ENCODE peak calls at places on chromosomes 12 and 14, in eight cellular contexts. E is tibial nerve; G is Jurkat, Clone E6-1; N is Kasumi-1; H is neural crest cell; U is AG09309; Z is lung; F is NCI-H1694. R is an unnamed sample.

GRCh38 chr12:578743-579449 is 84.3 kb downstream of the NINJ2 start:
- DNase-seq in E (no peak), G (no peak), N (no peak), H (no peak), U (no peak), Z (no peak), F (no peak), R (no peak)

GRCh38 chr12:1747609-1748008 is 56.7 kb downstream of the ADIPOR2 start:
- DNase-seq in E (no peak), G (no peak), N (no peak), H (no peak), U (no peak), Z (no peak), F (no peak), R (no peak)

GRCh38 chr12:47302111-47302597 is 222.4 kb upstream of the AMIGO2 start:
- DNase-seq in E (no peak), G (no peak), N (no peak), H (no peak), U (no peak), Z (no peak), F (no peak), R (no peak)

GRCh38 chr12:402127-402456 is 648 bp downstream of the CCDC77 start:
- DNase-seq in E (no peak), G (peak; percentile 53), N (no peak), H (no peak), U (no peak), Z (no peak), F (no peak), R (no peak)

GRCh38 chr14:50447491-50447890 is 50.8 kb upstream of the CDKL1 start:
- DNase-seq in E (no peak), G (no peak), N (no peak), H (no peak), U (no peak), Z (no peak), F (no peak), R (no peak)

GRCh38 chr14:52792097-52792415 is 649 bp upstream of the GNPNAT1 start:
- DNase-seq in E (no peak), G (no peak), N (no peak), H (no peak), U (no peak), Z (no peak), F (no peak), R (no peak)

GRCh38 chr12:117662620-117663395 is 301.4 kb upstream of the NOS1 start:
- DNase-seq in E (no peak), G (no peak), N (no peak), H (no peak), U (no peak), Z (no peak), F (no peak), R (no peak)

GRCh38 chr12:94801736-94802135 is 151.4 kb upstream of the TMCC3 start:
- DNase-seq in E (no peak), G (no peak), N (no peak), H (no peak), U (no peak), Z (no peak), F (no peak), R (no peak)

GRCh38 chr12:71804505-71804904 is 35.1 kb upstream of the TBC1D15 start:
- DNase-seq in E (no peak), G (peak; percentile 58), N (no peak), H (no peak), U (no peak), Z (no peak), F (no peak), R (no peak)

GRCh38 chr14:76792422-76792821 is 20.3 kb downstream of the ANGEL1 start:
- DNase-seq in E (no peak), G (no peak), N (no peak), H (no peak), U (no peak), Z (no peak), F (no peak), R (no peak)

GRCh38 chr12:113259499-113259953 is 38.3 kb downstream of the TPCN1 start:
- DNase-seq in E (peak; percentile 83), G (no peak), N (no peak), H (no peak), U (no peak), Z (peak; percentile 53), F (peak; percentile 59), R (no peak)

GRCh38 chr14:53619625-53620324 is 336.9 kb downstream of the BMP4 start:
- DNase-seq in E (no peak), G (no peak), N (no peak), H (no peak), U (peak; percentile 23), Z (no peak), F (no peak), R (no peak)

GRCh38 chr14:82720931-82721330 is 1187.3 kb upstream of the SEL1L start:
- DNase-seq in E (peak; percentile 10), G (no peak), N (no peak), H (no peak), U (no peak), Z (no peak), F (no peak), R (peak; percentile 60)

GRCh38 chr12:79421236-79421740 is 269.5 kb downstream of the PAWR start:
- DNase-seq in E (no peak), G (no peak), N (no peak), H (no peak), U (no peak), Z (no peak), F (no peak), R (no peak)

GRCh38 chr14:105326891-105327694 is 12.5 kb downstream of the PACS2 start:
- DNase-seq in E (no peak), G (no peak), N (no peak), H (no peak), U (no peak), Z (no peak), F (no peak), R (no peak)

GRCh38 chr14:71354801-71355200 is 447.5 kb downstream of the PCNX1 start:
- DNase-seq in E (no peak), G (no peak), N (no peak), H (no peak), U (no peak), Z (no peak), F (no peak), R (no peak)

GRCh38 chr14:33844118-33844517 is 106.8 kb downstream of the EGLN3 start:
- DNase-seq in E (no peak), G (no peak), N (no peak), H (no peak), U (no peak), Z (no peak), F (no peak), R (no peak)

GRCh38 chr14:23078692-23079116 is 16.2 kb downstream of the ACIN1 start:
- DNase-seq in E (peak; percentile 85), G (no peak), N (no peak), H (no peak), U (peak; percentile 92), Z (peak; percentile 74), F (no peak), R (no peak)

GRCh38 chr12:41743835-41744234 is 400.8 kb downstream of the GXYLT1 start:
- DNase-seq in E (no peak), G (no peak), N (no peak), H (no peak), U (no peak), Z (no peak), F (no peak), R (no peak)

GRCh38 chr14:71179046-71179445 is 271.8 kb downstream of the PCNX1 start:
- DNase-seq in E (no peak), G (no peak), N (no peak), H (no peak), U (no peak), Z (no peak), F (no peak), R (no peak)

GRCh38 chr12:83473408-83474095 is 786.8 kb downstream of the TMTC2 start:
- DNase-seq in E (no peak), G (no peak), N (no peak), H (no peak), U (peak; percentile 13), Z (no peak), F (no peak), R (no peak)

GRCh38 chr14:92613008-92613658 is 99.6 kb downstream of the RIN3 start:
- DNase-seq in E (peak; percentile 31), G (peak; percentile 52), N (peak; percentile 15), H (peak; percentile 54), U (no peak), Z (peak; percentile 55), F (peak; percentile 68), R (peak; percentile 43)

GRCh38 chr12:111640498-111640897 is 41.4 kb upstream of the ATXN2 start:
- DNase-seq in E (no peak), G (no peak), N (no peak), H (no peak), U (no peak), Z (no peak), F (no peak), R (no peak)

GRCh38 chr14:104856157-104856868 is 8.8 kb upstream of the CEP170B start:
- DNase-seq in E (no peak), G (no peak), N (no peak), H (no peak), U (no peak), Z (no peak), F (no peak), R (no peak)

GRCh38 chr14:59187802-59188460 is 536 bp upstream of the DAAM1 start:
- DNase-seq in E (peak; percentile 24), G (no peak), N (peak; percentile 61), H (peak; percentile 39), U (no peak), Z (no peak), F (peak; percentile 71), R (no peak)

GRCh38 chr12:16449459-16449858 is 102.0 kb downstream of the MGST1 start:
- DNase-seq in E (no peak), G (no peak), N (no peak), H (no peak), U (no peak), Z (no peak), F (peak; percentile 38), R (no peak)

GRCh38 chr14:104665092-104665662 is 24.2 kb upstream of the INF2 start:
- DNase-seq in E (no peak), G (no peak), N (no peak), H (no peak), U (no peak), Z (no peak), F (no peak), R (peak; percentile 73)

GRCh38 chr14:104813286-104813685 is 12.4 kb downstream of the ZBTB42 start:
- DNase-seq in E (no peak), G (no peak), N (no peak), H (no peak), U (no peak), Z (no peak), F (no peak), R (no peak)

GRCh38 chr14:94922595-94923239 is 152.8 kb upstream of the GSC start:
- DNase-seq in E (no peak), G (no peak), N (no peak), H (no peak), U (no peak), Z (no peak), F (no peak), R (no peak)

GRCh38 chr14:76245097-76245496 is 93.4 kb downstream of the GPATCH2L start:
- DNase-seq in E (no peak), G (no peak), N (no peak), H (no peak), U (no peak), Z (no peak), F (no peak), R (no peak)

GRCh38 chr14:91752956-91753355 is 21.1 kb upstream of the CATSPERB start:
- DNase-seq in E (no peak), G (no peak), N (no peak), H (no peak), U (no peak), Z (no peak), F (no peak), R (no peak)

GRCh38 chr12:89768586-89769482 is 60.2 kb upstream of the ATP2B1 start:
- DNase-seq in E (no peak), G (no peak), N (no peak), H (no peak), U (peak; percentile 97), Z (no peak), F (no peak), R (no peak)

GRCh38 chr12:52829986-52830385 is 4.1 kb downstream of the KRT79 start:
- DNase-seq in E (no peak), G (no peak), N (no peak), H (no peak), U (no peak), Z (no peak), F (no peak), R (no peak)

GRCh38 chr14:95635051-95635450 is 51.2 kb upstream of the TCL1B start:
- DNase-seq in E (no peak), G (no peak), N (no peak), H (no peak), U (no peak), Z (no peak), F (no peak), R (peak; percentile 64)

R was measured in T47D.